ENCODE peak calls at places on chromosomes 4 and X, in seven cellular contexts. P, L, Z, R, I, J and M are unnamed samples. For H3K4me1, the result is how much of the 10 kb centered on the place peaks cover.

GRCh38 chrX:40285876-40286275 is 188.1 kb upstream of the BCOR start:
- DNase-seq in J (no peak), P (no peak), L (no peak), R (no peak), Z (no peak), I (no peak), M (no peak)

GRCh38 chr4:42331914-42332368 is 65.3 kb upstream of the SHISA3 start:
- DNase-seq in P (no peak), Z (no peak), R (peak), I (no peak), L (peak), J (peak), M (no peak)

GRCh38 chrX:9383655-9384054 is 81.2 kb upstream of the TBL1X start:
- DNase-seq in J (no peak), I (no peak), R (no peak), L (no peak), Z (no peak), P (no peak), M (no peak)

GRCh38 chrX:34813618-34814017 is 129.0 kb upstream of the FAM47B start:
- DNase-seq in J (peak), I (no peak), R (no peak), P (peak), L (no peak), Z (no peak), M (no peak)

GRCh38 chrX:122389005-122389404 is 795.1 kb upstream of the GRIA3 start:
- DNase-seq in J (no peak), Z (no peak), R (no peak), L (no peak), I (no peak), P (no peak), M (no peak)

GRCh38 chr4:45350438-45350837 is 624.1 kb upstream of the GNPDA2 start:
- DNase-seq in P (no peak), I (no peak), Z (no peak), R (no peak), J (no peak), L (no peak), M (no peak)

GRCh38 chr4:85968945-85969830 is 390.7 kb downstream of the MAPK10 start:
- DNase-seq in Z (no peak), J (peak), P (peak), L (no peak), R (no peak), I (peak), M (no peak)

GRCh38 chr4:23866450-23866849 is 23.4 kb downstream of the PPARGC1A start:
- DNase-seq in I (no peak), L (no peak), J (no peak), P (no peak), R (no peak), Z (no peak), M (no peak)

GRCh38 chr4:186013404-186014186 is 55.4 kb upstream of the TLR3 start:
- DNase-seq in Z (no peak), R (no peak), L (peak), P (no peak), I (no peak), J (no peak), M (no peak)

GRCh38 chrX:70033348-70033747 is 16.4 kb downstream of the AWAT2 start:
- DNase-seq in Z (no peak), J (peak), L (no peak), R (no peak), I (peak), P (no peak), M (no peak)

GRCh38 chr4:3071811-3072210 is 2.5 kb downstream of the HTT-AS start:
- DNase-seq in L (no peak), R (no peak), Z (no peak), I (no peak), J (peak), P (no peak), M (no peak)

GRCh38 chr4:70601422-70602039 is 9.5 kb downstream of the AMBN start:
- DNase-seq in P (no peak), J (peak), I (peak), Z (peak), R (peak), L (no peak), M (peak)

GRCh38 chr4:80045831-80046230 is 27.2 kb downstream of the ANTXR2 start:
- DNase-seq in I (no peak), J (peak), L (no peak), Z (no peak), R (no peak), P (no peak), M (no peak)

GRCh38 chr4:145230726-145231125 is 50.3 kb upstream of the OTUD4 start:
- DNase-seq in I (no peak), L (no peak), Z (no peak), P (no peak), J (peak), R (no peak), M (no peak)

GRCh38 chrX:69151898-69152297 is 13.4 kb downstream of the PJA1 start:
- DNase-seq in Z (no peak), L (no peak), I (no peak), P (no peak), R (no peak), J (no peak), M (no peak)

GRCh38 chr4:20075479-20075878 is 176.2 kb upstream of the SLIT2 start:
- DNase-seq in J (peak), R (no peak), Z (no peak), P (no peak), L (no peak), I (no peak), M (no peak)

GRCh38 chr4:1505511-1506451 is 99.5 kb upstream of the NKX1-1 start:
- DNase-seq in R (no peak), I (no peak), J (no peak), Z (no peak), P (no peak), L (no peak), M (no peak)

GRCh38 chr4:22237155-22237751 is 278.6 kb downstream of the ADGRA3 start:
- DNase-seq in I (peak), Z (peak), R (no peak), L (no peak), P (no peak), J (peak), M (no peak)

GRCh38 chr4:143026459-143027170 is 158.1 kb upstream of the USP38 start:
- DNase-seq in I (no peak), J (peak), P (no peak), L (no peak), R (no peak), Z (no peak), M (no peak)

GRCh38 chr4:176534566-176534965 is 214.8 kb downstream of the SPCS3 start:
- DNase-seq in Z (no peak), L (no peak), J (peak), R (no peak), P (no peak), I (peak), M (no peak)

GRCh38 chr4:2947926-2948325 is 15.3 kb downstream of the NOP14 start:
- DNase-seq in I (no peak), P (no peak), J (no peak), R (no peak), L (no peak), Z (no peak), M (no peak)

GRCh38 chr4:110654254-110654635 is 31.4 kb upstream of the PITX2 start:
- DNase-seq in L (no peak), J (peak), R (no peak), P (peak), Z (no peak), I (no peak), M (no peak)

GRCh38 chr4:11471613-11472012 is 42.9 kb upstream of the HS3ST1 start:
- DNase-seq in I (no peak), J (no peak), L (no peak), Z (peak), P (no peak), R (no peak), M (no peak)

DNA sequence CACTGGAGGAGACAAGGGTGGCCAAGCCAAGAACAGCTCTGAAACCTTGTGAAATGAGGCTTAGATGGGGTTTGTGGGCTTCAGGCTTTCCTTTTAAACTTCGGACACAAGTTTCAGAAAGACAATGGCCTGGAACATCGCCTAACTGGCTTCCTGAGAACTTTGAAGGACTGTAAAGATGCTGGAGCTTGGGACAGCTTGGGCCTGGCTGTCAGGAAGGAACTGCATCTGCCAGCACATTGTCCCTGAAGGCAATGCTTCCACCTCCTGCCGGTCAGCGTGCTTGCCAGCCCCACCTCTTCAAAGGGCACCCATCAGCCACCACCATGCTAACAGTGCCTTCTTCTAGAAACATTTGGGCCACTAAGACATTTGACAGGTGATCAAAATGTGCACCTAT is 107.9 kb downstream of the DRD5 start:
- DNase-seq in Z (no peak), I (no peak), R (no peak), J (no peak), L (no peak), P (no peak), M (no peak)
- H3K27ac ChIP-seq in Z (no peak), I (no peak), R (no peak), J (no peak), L (no peak), P (no peak), M (no peak)

DNA sequence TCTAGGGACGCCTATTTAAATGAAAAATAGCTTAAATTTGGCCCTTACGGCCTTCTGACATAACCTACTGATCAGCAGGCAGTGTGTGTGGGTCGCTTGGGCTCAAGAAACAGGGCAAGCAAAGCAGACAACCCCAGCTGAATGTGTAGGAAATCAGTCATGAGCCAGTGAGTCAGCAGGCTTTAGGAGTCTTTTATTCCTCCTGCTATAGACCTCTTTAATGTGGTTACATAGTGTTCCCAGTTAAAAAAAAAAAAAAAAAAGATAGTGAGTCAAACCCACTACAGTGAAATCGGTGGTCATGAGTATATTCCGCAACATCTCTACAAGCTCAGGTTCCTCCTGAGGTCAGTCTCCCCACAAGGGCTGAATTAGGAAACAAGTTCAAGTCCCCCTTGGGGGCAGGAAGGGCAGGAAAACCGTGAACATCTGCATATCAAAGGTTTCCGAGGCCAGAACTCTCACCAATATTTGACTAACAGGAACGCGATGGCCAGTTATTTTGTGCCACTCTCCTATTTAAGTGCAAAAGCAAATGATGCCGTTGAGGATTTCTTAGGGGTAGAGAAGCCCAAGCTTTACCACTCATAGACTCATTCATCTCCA is 32.7 kb downstream of the ACSL1 start:
- DNase-seq in I (no peak), Z (no peak), R (no peak), P (peak), L (no peak), J (peak), M (no peak)
- H3K4me1 ChIP-seq in I (under half), Z (under half), R (half or more), P (under half), L (under half), J (under half), M (under half)

GRCh38 chr4:118888666-118889312 is at the start of gene SYNPO2:
- DNase-seq in L (peak), I (peak), J (peak), Z (peak), R (peak), P (peak), M (peak)
- H3K27ac ChIP-seq in L (peak), I (no peak), J (peak), Z (no peak), R (peak), P (no peak), M (peak)

DNA sequence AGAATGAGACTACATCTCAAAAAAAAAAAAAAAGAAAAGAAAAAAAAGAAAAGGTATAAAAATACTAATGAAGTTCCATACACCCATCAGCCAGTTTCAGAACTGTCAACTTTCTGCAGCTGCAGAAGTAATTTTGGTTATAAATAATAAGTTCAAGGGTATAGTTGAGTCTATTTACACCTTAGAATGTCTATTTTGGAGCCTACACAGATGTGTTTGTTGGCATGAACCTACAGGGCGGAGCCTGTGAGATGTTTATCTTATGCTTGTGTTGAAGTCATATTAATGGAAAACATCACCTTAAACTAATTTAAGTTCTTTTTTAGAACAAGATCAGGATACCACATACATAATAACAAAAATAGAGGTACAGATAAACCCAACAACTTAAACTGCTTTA is 85.8 kb downstream of the RAPGEF2 start:
- DNase-seq in P (no peak), I (no peak), L (no peak), Z (no peak), R (no peak), J (no peak), M (no peak)
- H3K4me1 ChIP-seq in P (under half), I (under half), L (under half), Z (under half), R (under half), J (under half), M (under half)

DNA sequence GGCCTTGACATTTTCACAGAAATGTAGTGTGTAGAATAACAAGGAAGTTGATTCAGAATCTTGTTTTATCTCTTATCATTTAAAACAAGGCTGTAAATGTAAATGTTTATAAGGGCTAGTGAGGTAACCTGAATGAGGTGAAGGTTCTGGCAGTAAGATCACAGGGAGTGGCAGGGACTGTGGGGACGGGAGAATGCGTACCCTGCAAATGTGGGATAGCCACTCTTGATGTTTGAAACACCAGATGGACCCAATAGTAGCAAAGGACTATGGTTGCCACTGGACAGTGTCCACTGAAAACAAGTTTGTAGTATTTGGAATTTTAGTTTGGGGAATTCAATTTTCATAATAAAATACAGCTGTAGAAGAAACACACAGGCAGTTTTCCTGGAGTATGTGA is 155.3 kb downstream of the FHIP1A start:
- DNase-seq in L (no peak), P (no peak), J (no peak), I (no peak), Z (no peak), R (no peak), M (no peak)
- H3K27ac ChIP-seq in L (no peak), P (no peak), J (no peak), I (no peak), Z (no peak), R (no peak), M (no peak)

GRCh38 chrX:19805054-19805690 is 82.2 kb downstream of the SH3KBP1 start:
- DNase-seq in Z (peak), I (no peak), L (no peak), R (no peak), P (no peak), J (no peak), M (no peak)
- H3K4me1 ChIP-seq in Z (under half), I (under half), L (under half), R (under half), P (under half), J (under half), M (under half)

GRCh38 chr4:55096045-55096444 is 29.4 kb downstream of the KDR start:
- DNase-seq in J (no peak), Z (no peak), I (no peak), P (no peak), L (no peak), R (no peak), M (no peak)

GRCh38 chr4:55089922-55090321 is 35.5 kb downstream of the KDR start:
- DNase-seq in I (no peak), Z (no peak), L (no peak), P (no peak), J (no peak), R (no peak), M (no peak)

GRCh38 chr4:55087016-55087929 is 38.1 kb downstream of the KDR start:
- DNase-seq in L (no peak), I (peak), Z (no peak), R (no peak), P (no peak), J (no peak), M (no peak)

GRCh38 chr4:55087930-55088293 is 37.5 kb downstream of the KDR start:
- DNase-seq in P (no peak), I (no peak), R (no peak), L (no peak), J (no peak), Z (no peak), M (no peak)

DNA sequence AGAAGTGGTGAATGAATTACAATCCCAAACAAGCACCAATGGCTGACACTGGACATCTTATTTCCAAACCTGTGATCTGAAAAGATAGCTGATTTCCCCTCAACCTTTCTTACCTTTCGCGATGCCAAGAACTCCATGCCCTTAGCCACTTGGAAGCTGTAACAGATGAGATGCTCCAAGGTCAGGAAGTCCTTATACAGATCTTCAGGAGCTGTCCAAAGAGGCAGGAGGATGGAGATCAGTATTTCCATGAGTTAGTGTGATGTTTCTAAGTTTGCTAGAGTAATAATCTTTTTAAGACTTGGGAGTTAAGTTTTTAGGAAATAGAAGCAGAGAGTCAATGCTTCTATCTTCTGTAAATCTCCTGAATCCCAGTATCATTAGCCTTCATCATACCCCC is 32.9 kb downstream of the KDR start:
- DNase-seq in Z (no peak), P (no peak), L (no peak), R (no peak), I (no peak), J (no peak), M (no peak)
- H3K27ac ChIP-seq in Z (no peak), P (no peak), L (no peak), R (no peak), I (no peak), J (no peak), M (no peak)